ENCODE peak calls at places on chromosomes 11 and 22, in six cellular contexts. U, W, D, R, E and P are unnamed samples.

GRCh38 chr22:40271440-40271839 is 74.9 kb upstream of the ADSL start:
- DNase-seq in E (no peak), U (no peak), R (no peak), W (no peak), D (no peak), P (no peak)

GRCh38 chr11:17407575-17407974 is 19.1 kb upstream of the KCNJ11 start:
- DNase-seq in D (no peak), R (no peak), U (no peak), W (peak), E (no peak), P (no peak)

GRCh38 chr22:46269564-46269963 is 1.8 kb downstream of the TTC38 start:
- DNase-seq in E (no peak), W (no peak), D (no peak), R (no peak), U (no peak), P (no peak)

GRCh38 chr11:130806746-130807145 is 109.5 kb downstream of the SNX19 start:
- DNase-seq in U (no peak), W (no peak), E (no peak), R (no peak), D (no peak), P (no peak)

GRCh38 chr11:1152316-1153104 is 5.2 kb upstream of the MUC5AC start:
- DNase-seq in D (no peak), U (peak), R (peak), E (no peak), W (peak), P (no peak)

GRCh38 chr11:10452211-10452767 is 2.8 kb upstream of the AMPD3 start:
- DNase-seq in R (no peak), E (no peak), U (no peak), W (no peak), D (no peak), P (no peak)

GRCh38 chr11:86660011-86660595 is 12.3 kb downstream of the ME3 start:
- DNase-seq in W (no peak), D (no peak), U (no peak), R (peak), E (no peak), P (no peak)

GRCh38 chr11:131522851-131523250 is 152.4 kb downstream of the NTM start:
- DNase-seq in W (no peak), R (no peak), E (no peak), D (no peak), U (no peak), P (no peak)

GRCh38 chr11:134794192-134794591 is 382.1 kb upstream of the B3GAT1 start:
- DNase-seq in E (no peak), U (no peak), D (no peak), W (no peak), R (no peak), P (no peak)

GRCh38 chr11:70843906-70844305 is 408.5 kb downstream of the SHANK2 start:
- DNase-seq in E (no peak), W (no peak), U (no peak), D (no peak), R (no peak), P (no peak)

GRCh38 chr11:134861490-134862107 is 449.6 kb upstream of the B3GAT1 start:
- DNase-seq in E (no peak), W (no peak), R (no peak), U (peak), D (no peak), P (no peak)

GRCh38 chr11:76265771-76266241 is 59.5 kb upstream of the WNT11 start:
- DNase-seq in R (peak), D (no peak), W (no peak), E (no peak), U (no peak), P (no peak)

GRCh38 chr11:69055598-69056516 is 7.1 kb downstream of the TPCN2 start:
- DNase-seq in W (peak), E (no peak), U (no peak), D (no peak), R (no peak), P (no peak)

GRCh38 chr11:123461164-123461563 is 31.1 kb downstream of the GRAMD1B start:
- DNase-seq in W (no peak), D (no peak), U (no peak), R (no peak), E (no peak), P (no peak)

GRCh38 chr11:107563702-107564101 is 1.8 kb downstream of the ALKBH8 start:
- DNase-seq in W (no peak), U (no peak), D (peak), E (no peak), R (peak), P (no peak)

GRCh38 chr11:95690100-95690499 is 99.5 kb downstream of the FAM76B start:
- DNase-seq in R (peak), D (no peak), W (no peak), U (no peak), E (no peak), P (no peak)

GRCh38 chr22:45083659-45084305 is 74.0 kb upstream of the PHF21B start:
- DNase-seq in E (peak), D (no peak), W (no peak), R (peak), U (no peak), P (peak)

GRCh38 chr22:38413085-38414008 is 41.7 kb downstream of the KCNJ4 start:
- DNase-seq in U (peak), E (no peak), R (no peak), W (peak), D (no peak), P (no peak)

GRCh38 chr22:46934746-46935491 is 172.5 kb downstream of the TBC1D22A start:
- DNase-seq in E (peak), R (peak), U (no peak), D (peak), W (no peak), P (peak)

GRCh38 chr11:117143390-117143789 is 697 bp upstream of the PAFAH1B2 start:
- DNase-seq in D (no peak), U (no peak), W (no peak), E (no peak), R (peak), P (no peak)

GRCh38 chr11:102727890-102728289 is 3.1 kb upstream of the MMP8 start:
- DNase-seq in D (no peak), U (no peak), R (peak), E (peak), W (no peak), P (no peak)

GRCh38 chr22:46054091-46054877 is 77.3 kb upstream of the WNT7B start:
- DNase-seq in D (no peak), U (peak), W (peak), R (peak), E (no peak), P (no peak)

GRCh38 chr11:70783821-70784220 is 385.5 kb downstream of the CTTN start:
- DNase-seq in R (no peak), W (no peak), U (no peak), D (no peak), E (no peak), P (no peak)

GRCh38 chr11:128630367-128631230 is 43.2 kb upstream of the ETS1 start:
- DNase-seq in E (peak), D (peak), W (peak), R (peak), U (peak), P (peak)

GRCh38 chr11:66126064-66126463 is 56.0 kb downstream of the PACS1 start:
- DNase-seq in E (no peak), R (no peak), U (no peak), D (no peak), W (no peak), P (no peak)

GRCh38 chr11:98601181-98601773 is 419.5 kb upstream of the CNTN5 start:
- DNase-seq in R (no peak), W (no peak), D (no peak), U (no peak), E (no peak), P (no peak)

GRCh38 chr11:72333657-72334056 is 89.7 kb upstream of the PHOX2A start:
- DNase-seq in E (no peak), D (no peak), R (no peak), W (no peak), U (peak), P (no peak)

GRCh38 chr11:111762981-111763643 is 3.1 kb downstream of the PPP2R1B start:
- DNase-seq in D (no peak), U (no peak), R (peak), E (no peak), W (no peak), P (no peak)

GRCh38 chr11:117796456-117797428 is at the start of gene DSCAML1:
- DNase-seq in R (no peak), D (no peak), U (peak), W (no peak), E (no peak), P (no peak)

GRCh38 chr11:1553808-1554594 is 18.1 kb downstream of the DUSP8 start:
- DNase-seq in D (no peak), U (peak), E (no peak), W (no peak), R (no peak), P (no peak)

GRCh38 chr11:113006916-113007445 is 45.8 kb downstream of the NCAM1 start:
- DNase-seq in E (no peak), W (no peak), D (no peak), U (no peak), R (no peak), P (no peak)

GRCh38 chr11:1077033-1077416 is 2.4 kb downstream of the MUC2 start:
- DNase-seq in U (no peak), R (no peak), D (no peak), W (peak), E (no peak), P (no peak)

GRCh38 chr22:41362615-41363014 is 19.1 kb upstream of the TEF start:
- DNase-seq in D (no peak), U (no peak), W (no peak), R (no peak), E (no peak), P (no peak)

GRCh38 chr11:73012121-73012863 is 129.8 kb downstream of the FCHSD2 start:
- DNase-seq in W (no peak), D (no peak), E (peak), U (no peak), R (no peak), P (no peak)

GRCh38 chr11:15213471-15214231 is 98.9 kb downstream of the INSC start:
- DNase-seq in R (no peak), U (no peak), W (no peak), D (no peak), E (no peak), P (no peak)

GRCh38 chr11:15212876-15213275 is 98.2 kb downstream of the INSC start:
- DNase-seq in D (no peak), E (no peak), W (no peak), U (no peak), R (no peak), P (no peak)

GRCh38 chr11:15216678-15217077 is 102.0 kb downstream of the INSC start:
- DNase-seq in E (no peak), D (peak), R (no peak), U (peak), W (no peak), P (no peak)
- TF ChIP-seq CTCF in E (peak), D (peak), R (peak), U (peak), W (no peak), P (peak)

GRCh38 chr11:94297967-94298576 is 6.3 kb upstream of the IZUMO1R start:
- DNase-seq in E (no peak), U (no peak), R (no peak), W (no peak), D (no peak), P (no peak)
- TF ChIP-seq CTCF in E (no peak), U (no peak), R (peak), W (no peak), D (peak), P (peak)

GRCh38 chr11:42171046-42171445 is 711.6 kb upstream of the LRRC4C start:
- DNase-seq in E (no peak), W (no peak), R (no peak), D (no peak), U (no peak), P (no peak)

GRCh38 chr11:42172441-42172840 is 713.0 kb upstream of the LRRC4C start:
- DNase-seq in D (no peak), R (no peak), E (no peak), U (no peak), W (no peak), P (no peak)

GRCh38 chr11:42175203-42175602 is 715.8 kb upstream of the LRRC4C start:
- DNase-seq in D (no peak), E (peak), U (no peak), R (peak), W (no peak), P (no peak)

GRCh38 chr11:42170601-42171000 is 711.1 kb upstream of the LRRC4C start:
- DNase-seq in R (no peak), E (no peak), U (no peak), W (no peak), D (no peak), P (no peak)
- TF ChIP-seq CTCF in R (no peak), E (no peak), U (no peak), W (no peak), D (no peak), P (no peak)

DNA sequence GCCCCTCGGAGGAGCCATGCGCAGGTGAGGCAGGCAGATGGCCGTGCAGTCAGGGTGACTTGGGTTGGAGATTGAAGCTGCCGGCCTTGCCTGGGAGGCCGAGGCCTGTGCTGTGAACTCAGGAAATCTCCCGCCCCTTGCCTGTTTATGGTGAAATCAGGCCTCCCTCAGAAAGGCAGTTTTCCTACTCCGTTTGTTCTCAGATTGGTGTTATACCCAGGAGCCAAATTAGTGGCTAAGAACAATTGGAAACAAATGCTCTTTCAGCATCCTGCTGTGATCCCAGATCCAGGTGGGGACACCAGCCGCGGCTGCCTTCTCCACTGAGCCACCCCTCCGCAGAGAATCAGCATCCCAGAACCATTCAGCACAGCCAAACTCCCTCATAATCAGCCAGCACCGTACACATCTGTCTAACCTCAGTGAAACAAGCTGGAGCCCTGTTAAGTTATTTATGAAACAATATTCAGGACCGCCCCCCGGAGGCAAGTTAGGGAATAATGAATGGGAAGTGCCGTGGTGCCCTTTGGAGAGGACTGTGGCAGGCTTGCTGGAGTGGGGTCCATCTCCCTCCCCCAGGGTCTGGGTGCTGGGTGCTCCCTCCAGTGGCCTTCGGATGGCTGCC is 60.0 kb downstream of the PKNOX2 start:
- DNase-seq in R (peak), D (peak), U (peak), W (no peak), E (no peak), P (no peak)
- TF ChIP-seq CTCF in R (peak), D (peak), U (no peak), W (peak), E (peak), P (peak)

DNA sequence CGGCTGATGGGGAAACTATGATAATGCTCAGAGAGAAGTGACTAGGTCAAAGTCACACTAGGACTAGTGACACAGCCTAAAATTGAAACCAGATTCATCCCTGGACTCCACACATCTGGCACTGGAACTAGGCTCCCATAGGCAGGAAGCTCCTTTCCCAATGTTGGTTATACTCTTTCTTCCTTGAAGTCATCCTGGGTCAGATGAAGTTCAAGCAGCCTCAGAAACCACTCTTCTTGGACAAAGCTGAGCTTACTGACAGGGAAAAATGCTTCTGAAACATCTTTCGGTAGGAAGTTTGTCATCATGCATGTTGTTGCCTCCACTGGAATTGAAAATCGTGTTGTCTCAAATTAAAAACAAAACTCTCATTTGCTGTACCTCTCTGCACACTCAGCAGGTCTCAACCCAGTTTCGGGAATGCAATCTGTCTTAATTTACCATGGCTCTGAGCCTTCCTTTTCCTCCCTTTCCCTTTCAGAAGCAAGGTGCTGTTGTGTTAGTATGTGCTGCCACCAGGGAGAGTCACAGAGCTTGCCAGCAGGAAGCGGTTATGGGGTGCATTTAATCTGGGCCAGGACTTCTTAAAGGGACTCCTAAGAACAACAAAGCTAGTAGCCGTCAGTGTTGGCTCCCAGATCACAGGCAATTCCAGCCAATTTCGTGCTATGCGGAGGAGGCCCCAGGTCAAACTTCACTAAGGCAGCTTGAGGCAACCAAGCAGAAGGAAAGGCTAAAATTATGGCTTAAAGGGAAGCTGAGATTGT is 384.8 kb downstream of the TENM4 start:
- DNase-seq in U (no peak), W (no peak), E (no peak), R (peak), D (no peak), P (peak)
- TF ChIP-seq CTCF in U (no peak), W (no peak), E (peak), R (peak), D (no peak), P (peak)

GRCh38 chr11:2942872-2943710 is 13.9 kb upstream of the PHLDA2 start:
- DNase-seq in U (no peak), W (no peak), E (no peak), R (no peak), D (no peak), P (no peak)
- TF ChIP-seq CTCF in U (no peak), W (no peak), E (no peak), R (no peak), D (no peak), P (no peak)

GRCh38 chr22:32998373-32998772 is 59.8 kb downstream of the SYN3 start:
- DNase-seq in D (no peak), W (no peak), E (no peak), R (no peak), U (no peak), P (no peak)

GRCh38 chr22:33002035-33002434 is 56.1 kb downstream of the SYN3 start:
- DNase-seq in R (no peak), E (peak), D (no peak), W (no peak), U (no peak), P (no peak)

GRCh38 chr22:32999039-32999861 is 58.9 kb downstream of the SYN3 start:
- DNase-seq in E (no peak), R (peak), W (no peak), U (no peak), D (no peak), P (no peak)

GRCh38 chr22:32997295-32997694 is 60.9 kb downstream of the SYN3 start:
- DNase-seq in E (no peak), R (no peak), D (no peak), W (no peak), U (no peak), P (no peak)

GRCh38 chr22:33000342-33001280 is 57.6 kb downstream of the SYN3 start:
- DNase-seq in R (peak), U (peak), E (no peak), D (no peak), W (no peak), P (no peak)
- TF ChIP-seq CTCF in R (peak), U (peak), E (peak), D (peak), W (peak), P (peak)

GRCh38 chr22:24106385-24107381 is 74.6 kb upstream of the SUSD2 start:
- DNase-seq in D (no peak), U (peak), E (no peak), W (no peak), R (no peak), P (no peak)
- TF ChIP-seq CTCF in D (peak), U (no peak), E (peak), W (peak), R (peak), P (peak)

GRCh38 chr11:12087075-12087775 is 23.2 kb upstream of the MICAL2 start:
- DNase-seq in W (peak), D (peak), R (peak), E (peak), U (no peak), P (peak)
- TF ChIP-seq CTCF in W (no peak), D (peak), R (peak), E (peak), U (no peak), P (peak)